ENCODE peak calls at places on chromosomes 1 and 21, in four cellular contexts. J is HCT116, L is K562, H is HepG2. Y is an unnamed sample.

GRCh38 chr1:223031690-223032601 is 111.1 kb downstream of the TLR5 start:
- DNase-seq in J (no peak), H (no peak), L (no peak), Y (no peak)

GRCh38 chr1:2353907-2354438 is 37.4 kb downstream of the MORN1 start:
- DNase-seq in H (no peak), J (no peak), L (no peak), Y (no peak)

GRCh38 chr1:209965996-209966395 is 28.0 kb downstream of the SYT14 start:
- DNase-seq in H (no peak), L (no peak), J (no peak), Y (no peak)

GRCh38 chr1:183633676-183634343 is 1.8 kb downstream of the ARPC5 start:
- DNase-seq in L (peak; percentile 73), H (peak; percentile 89), J (peak; percentile 63), Y (peak; percentile 56)

GRCh38 chr1:209835782-209836298 is 8.1 kb downstream of the UTP25 start:
- DNase-seq in H (no peak), J (no peak), L (no peak), Y (no peak)

GRCh38 chr1:14850563-14850962 is 252.1 kb downstream of the KAZN start:
- DNase-seq in H (no peak), L (peak; percentile 39), J (peak; percentile 6), Y (no peak)

GRCh38 chr1:216221260-216221700 is 202.0 kb downstream of the USH2A start:
- DNase-seq in L (peak; percentile 14), H (peak; percentile 61), J (peak; percentile 7), Y (peak; percentile 42)

GRCh38 chr1:18681423-18681835 is 50.8 kb downstream of the PAX7 start:
- DNase-seq in J (peak; percentile 29), L (peak; percentile 61), H (peak; percentile 53), Y (peak; percentile 41)

GRCh38 chr1:10419351-10419750 is 10.9 kb upstream of the CENPS start:
- DNase-seq in H (no peak), J (no peak), L (no peak), Y (no peak)

GRCh38 chr1:23069149-23069548 is 49.9 kb downstream of the KDM1A start:
- DNase-seq in J (no peak), H (no peak), L (no peak), Y (no peak)

GRCh38 chr1:27570823-27571222 is 33.1 kb downstream of the AHDC1 start:
- DNase-seq in L (no peak), H (peak; percentile 35), J (no peak), Y (no peak)

GRCh38 chr1:111399792-111400610 is 27.5 kb downstream of the OVGP1 start:
- DNase-seq in J (peak; percentile 33), L (peak; percentile 67), H (peak; percentile 40), Y (peak; percentile 1)

GRCh38 chr1:41513388-41513745 is 28.9 kb upstream of the EDN2 start:
- DNase-seq in H (no peak), L (peak; percentile 23), J (no peak), Y (no peak)

GRCh38 chr1:1069061-1069710 is 4.9 kb downstream of the RNF223 start:
- DNase-seq in J (peak; percentile 65), L (peak; percentile 92), H (peak; percentile 55), Y (peak; percentile 61)

GRCh38 chr1:229247871-229248270 is 23.0 kb upstream of the RAB4A start:
- DNase-seq in H (no peak), J (no peak), L (no peak), Y (no peak)

GRCh38 chr1:207747627-207748492 is 4.0 kb upstream of the CD46 start:
- DNase-seq in H (no peak), L (peak; percentile 90), J (no peak), Y (no peak)

GRCh38 chr1:106534612-106535011 is 521.9 kb upstream of the PRMT6 start:
- DNase-seq in L (no peak), H (no peak), J (no peak), Y (no peak)

GRCh38 chr21:38995071-38995669 is 188.1 kb downstream of the PSMG1 start:
- DNase-seq in H (no peak), L (no peak), J (no peak), Y (no peak)

GRCh38 chr1:42931108-42931539 is 27.5 kb downstream of the SLC2A1 start:
- DNase-seq in L (peak; percentile 76), H (no peak), J (no peak), Y (no peak)

GRCh38 chr1:163013826-163014600 is 55.1 kb upstream of the RGS4 start:
- DNase-seq in J (no peak), H (no peak), L (no peak), Y (no peak)

GRCh38 chr21:36769051-36769867 is 70.3 kb downstream of the SIM2 start:
- DNase-seq in J (no peak), L (no peak), H (no peak), Y (no peak)

GRCh38 chr21:36768496-36768895 is 69.6 kb downstream of the SIM2 start:
- DNase-seq in J (no peak), H (no peak), L (no peak), Y (no peak)

GRCh38 chr21:36776981-36777617 is 78.2 kb downstream of the SIM2 start:
- DNase-seq in L (no peak), J (no peak), H (no peak), Y (no peak)

GRCh38 chr21:36773995-36774394 is 75.1 kb downstream of the SIM2 start:
- DNase-seq in J (no peak), H (no peak), L (no peak), Y (no peak)

DNA sequence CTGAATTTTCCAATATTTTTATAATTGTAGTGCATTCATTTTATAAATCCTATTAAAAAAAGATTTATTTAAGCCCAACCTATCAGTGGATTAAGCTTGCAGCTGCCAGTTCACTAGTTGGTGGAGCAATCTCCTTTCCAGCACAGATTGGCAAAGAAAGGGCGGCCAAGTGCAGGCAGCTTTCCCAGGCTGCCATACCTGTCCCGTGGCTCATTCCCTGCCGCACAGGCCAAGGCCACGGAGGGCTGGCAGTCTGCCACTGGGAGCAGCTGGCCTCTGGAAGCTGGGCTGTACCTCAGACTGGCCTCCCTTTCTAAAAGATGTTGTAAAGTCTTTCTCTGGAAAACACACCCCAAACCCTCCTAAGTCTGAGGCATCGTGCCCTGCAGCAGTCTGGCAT is 74.2 kb downstream of the SIM2 start:
- DNase-seq in J (no peak), H (peak; percentile 55), L (no peak), Y (no peak)
- TF ChIP-seq POLR2AphosphoS5 in J (no peak), H (no peak), L (no peak), Y (no peak)

GRCh38 chr1:185680453-185680852 is 53.7 kb upstream of the HMCN1 start:
- DNase-seq in J (no peak), H (no peak), L (no peak), Y (no peak)
- TF ChIP-seq TCF7L2 in J (no peak), H (no peak), L (no peak), Y (no peak)

DNA sequence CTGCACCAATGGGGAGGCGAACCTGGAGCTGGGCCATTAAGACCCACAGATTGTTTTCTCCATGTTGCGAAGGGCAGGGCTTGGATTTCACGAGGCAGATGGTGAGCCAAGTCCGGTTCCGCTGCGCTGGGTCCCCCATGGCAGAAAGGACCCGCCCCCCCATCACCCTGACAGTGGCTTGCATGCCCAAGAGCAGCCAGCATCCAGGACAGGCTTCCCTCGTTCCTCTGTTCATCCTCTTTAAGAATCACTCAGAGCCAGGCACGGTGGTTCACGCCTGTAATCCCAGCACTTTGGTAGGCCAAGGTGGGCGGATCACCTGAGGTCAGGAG is 15.8 kb upstream of the NPHP4 start:
- DNase-seq in J (no peak), L (no peak), H (no peak), Y (no peak)
- H3K4me1 ChIP-seq in J (no peaks in the 10 kb centered on the region), L (peaks cover 23% of the 10 kb centered on the region), H (peaks cover 37% of the 10 kb centered on the region), Y (no peaks in the 10 kb centered on the region)

DNA sequence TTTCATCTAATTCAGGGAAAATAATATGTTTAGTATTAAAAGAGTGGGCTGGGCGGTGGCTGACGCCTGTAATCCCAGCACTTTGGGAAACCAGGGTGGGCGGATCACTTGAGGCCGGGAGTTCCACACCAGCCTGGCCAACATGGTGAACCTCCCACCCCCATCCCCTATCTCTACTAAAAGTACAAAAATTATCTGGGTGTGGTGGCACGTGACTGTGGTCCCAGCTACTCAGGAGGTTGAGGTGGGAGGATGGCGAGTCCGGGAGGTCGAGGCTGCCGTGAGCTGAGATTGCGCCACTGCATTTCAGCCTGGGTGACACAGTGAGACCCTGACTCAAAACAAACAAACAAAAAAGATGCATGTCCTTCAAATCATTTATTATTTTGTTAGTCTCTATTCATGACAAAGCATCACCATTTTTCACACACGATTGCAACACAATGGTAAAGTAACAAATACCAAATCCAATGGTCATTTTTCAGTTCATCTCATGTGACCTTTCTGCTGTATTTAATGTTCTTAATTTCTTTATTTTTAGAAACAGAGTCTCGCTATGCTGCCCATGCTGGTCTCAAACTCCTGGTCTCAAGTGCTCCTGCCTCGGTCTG is 1.0 kb downstream of the MSH4 start:
- DNase-seq in L (peak; percentile 23), J (no peak), H (no peak), Y (no peak)
- TF ChIP-seq POLR2AphosphoS5 in L (no peak), J (no peak), H (no peak), Y (no peak)

GRCh38 chr1:145891143-145891542 is 5.5 kb upstream of the ANKRD35 start:
- DNase-seq in H (peak; percentile 36), L (no peak), J (no peak), Y (no peak)

GRCh38 chr1:145891587-145892485 is 6.2 kb upstream of the ANKRD35 start:
- DNase-seq in L (peak; percentile 89), J (peak; percentile 97), H (peak; percentile 99), Y (peak; percentile 97)

GRCh38 chr1:145892486-145893087 is 6.9 kb upstream of the ANKRD35 start:
- DNase-seq in L (peak; percentile 74), H (no peak), J (no peak), Y (no peak)

GRCh38 chr1:145887631-145888030 is 2.0 kb upstream of the ANKRD35 start:
- DNase-seq in L (no peak), H (peak; percentile 62), J (no peak), Y (no peak)

GRCh38 chr1:145889722-145890121 is 4.1 kb upstream of the ANKRD35 start:
- DNase-seq in J (no peak), H (peak; percentile 35), L (no peak), Y (no peak)
- TF ChIP-seq TCF7L2 in J (no peak), H (no peak), L (no peak), Y (no peak)

DNA sequence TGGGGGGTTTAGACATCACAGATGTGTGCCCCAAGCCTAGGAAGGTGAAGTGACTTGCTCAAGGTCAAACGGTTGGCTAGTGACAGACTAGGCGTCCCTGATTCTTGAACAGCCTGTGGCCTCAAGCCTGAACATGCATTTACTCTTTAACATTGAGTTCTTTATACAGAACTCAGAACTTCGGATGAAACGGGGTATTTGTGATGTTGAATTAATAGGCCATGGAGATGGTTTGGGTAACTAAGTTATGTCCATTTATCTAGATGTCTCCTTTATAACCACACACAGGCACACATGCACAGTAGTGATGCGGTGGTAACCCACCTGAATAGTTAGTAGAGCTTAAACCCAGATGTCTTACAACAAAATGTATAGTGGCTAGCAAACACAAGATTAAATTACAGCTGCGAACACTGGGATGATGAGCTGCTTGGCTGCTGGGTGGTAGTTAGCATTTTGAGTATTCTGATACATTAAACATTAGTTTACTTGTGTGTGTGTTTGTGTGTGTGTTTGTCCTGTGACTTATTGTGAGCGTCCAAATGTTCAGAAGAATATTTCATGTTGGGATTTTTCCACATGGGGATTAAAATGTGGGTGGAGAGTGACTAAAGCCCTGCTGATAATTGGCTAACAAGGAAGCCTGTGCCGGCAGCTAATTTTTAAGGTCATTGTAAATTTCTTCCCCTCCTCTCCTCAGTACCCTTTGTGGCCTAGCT is 2.3 kb downstream of the ATP1A1 start:
- DNase-seq in H (peak; percentile 25), L (peak; percentile 37), J (no peak), Y (no peak)
- H3K4me1 ChIP-seq in H (peaks cover 70% of the 10 kb centered on the region), L (peaks cover 59% of the 10 kb centered on the region), J (peaks cover 41% of the 10 kb centered on the region), Y (peaks cover 37% of the 10 kb centered on the region)

Y was measured in Panc1.